ENCODE peak calls at places on chromosomes 13 and 19, in ten cellular contexts. One of them, this sample, is unnamed.

GRCh38 chr19:8265872-8266271 is 42.3 kb downstream of the CD320 start:
- DNase-seq in breast epithelium: no peak
- DNase-seq in A549: no peak
- DNase-seq in mammary epithelial cell: no peak
- DNase-seq in ascending aorta: no peak
- DNase-seq in heart left ventricle: no peak
- DNase-seq in SK-N-SH: no peak
- DNase-seq in pancreas: no peak
- DNase-seq in Peyer's patch: peak; percentile 4
- DNase-seq in GM23338: no peak
- DNase-seq in this sample: no peak

GRCh38 chr13:73983109-73983508 is 151.1 kb downstream of the KLF12 start:
- DNase-seq in pancreas: no peak
- DNase-seq in A549: no peak
- DNase-seq in breast epithelium: no peak
- DNase-seq in Peyer's patch: no peak
- DNase-seq in heart left ventricle: no peak
- DNase-seq in ascending aorta: no peak
- DNase-seq in SK-N-SH: no peak
- DNase-seq in GM23338: no peak
- DNase-seq in mammary epithelial cell: no peak
- DNase-seq in this sample: no peak

GRCh38 chr13:86830046-86830445 is 841.1 kb upstream of the SLITRK5 start:
- DNase-seq in SK-N-SH: no peak
- DNase-seq in ascending aorta: no peak
- DNase-seq in mammary epithelial cell: no peak
- DNase-seq in A549: no peak
- DNase-seq in pancreas: no peak
- DNase-seq in breast epithelium: no peak
- DNase-seq in GM23338: no peak
- DNase-seq in heart left ventricle: no peak
- DNase-seq in Peyer's patch: no peak
- DNase-seq in this sample: no peak

GRCh38 chr13:27966641-27967202 is 2.4 kb downstream of the CDX2 start:
- DNase-seq in ascending aorta: no peak
- DNase-seq in Peyer's patch: no peak
- DNase-seq in mammary epithelial cell: no peak
- DNase-seq in breast epithelium: no peak
- DNase-seq in SK-N-SH: peak; percentile 44
- DNase-seq in heart left ventricle: no peak
- DNase-seq in pancreas: no peak
- DNase-seq in A549: no peak
- DNase-seq in GM23338: peak; percentile 82
- DNase-seq in this sample: no peak

GRCh38 chr19:49339364-49340068 is 4.3 kb downstream of the CD37 start:
- DNase-seq in ascending aorta: peak; percentile 94
- DNase-seq in Peyer's patch: peak; percentile 81
- DNase-seq in heart left ventricle: peak; percentile 90
- DNase-seq in pancreas: peak; percentile 92
- DNase-seq in GM23338: peak; percentile 97
- DNase-seq in mammary epithelial cell: peak; percentile 66
- DNase-seq in SK-N-SH: peak; percentile 90
- DNase-seq in A549: no peak
- DNase-seq in breast epithelium: peak; percentile 83
- DNase-seq in this sample: peak; percentile 70

GRCh38 chr13:32415019-32415418 is 12.9 kb downstream of the N4BP2L1 start:
- DNase-seq in heart left ventricle: no peak
- DNase-seq in ascending aorta: no peak
- DNase-seq in pancreas: no peak
- DNase-seq in Peyer's patch: no peak
- DNase-seq in breast epithelium: no peak
- DNase-seq in GM23338: peak; percentile 82
- DNase-seq in SK-N-SH: peak; percentile 30
- DNase-seq in A549: peak; percentile 8
- DNase-seq in mammary epithelial cell: no peak
- DNase-seq in this sample: no peak

GRCh38 chr19:33404506-33404905 is 31.0 kb downstream of the CEBPG start:
- DNase-seq in Peyer's patch: peak; percentile 36
- DNase-seq in heart left ventricle: peak; percentile 24
- DNase-seq in ascending aorta: no peak
- DNase-seq in pancreas: no peak
- DNase-seq in breast epithelium: peak; percentile 27
- DNase-seq in GM23338: no peak
- DNase-seq in SK-N-SH: no peak
- DNase-seq in mammary epithelial cell: no peak
- DNase-seq in A549: no peak
- DNase-seq in this sample: no peak

GRCh38 chr13:46053162-46054012 is 841 bp upstream of the ZC3H13 start:
- DNase-seq in pancreas: no peak
- DNase-seq in mammary epithelial cell: no peak
- DNase-seq in breast epithelium: no peak
- DNase-seq in ascending aorta: no peak
- DNase-seq in A549: no peak
- DNase-seq in GM23338: peak; percentile 11
- DNase-seq in SK-N-SH: peak; percentile 11
- DNase-seq in Peyer's patch: no peak
- DNase-seq in heart left ventricle: no peak
- DNase-seq in this sample: no peak

GRCh38 chr13:112210401-112210800 is 143.5 kb downstream of the SOX1 start:
- DNase-seq in A549: no peak
- DNase-seq in GM23338: no peak
- DNase-seq in breast epithelium: no peak
- DNase-seq in Peyer's patch: no peak
- DNase-seq in mammary epithelial cell: no peak
- DNase-seq in SK-N-SH: no peak
- DNase-seq in pancreas: no peak
- DNase-seq in ascending aorta: no peak
- DNase-seq in heart left ventricle: no peak
- DNase-seq in this sample: no peak

GRCh38 chr13:74768521-74769090 is 634.4 kb upstream of the KLF12 start:
- DNase-seq in Peyer's patch: no peak
- DNase-seq in GM23338: no peak
- DNase-seq in A549: no peak
- DNase-seq in breast epithelium: no peak
- DNase-seq in heart left ventricle: no peak
- DNase-seq in mammary epithelial cell: no peak
- DNase-seq in SK-N-SH: no peak
- DNase-seq in ascending aorta: no peak
- DNase-seq in pancreas: no peak
- DNase-seq in this sample: no peak

GRCh38 chr13:60001892-60002291 is 161.8 kb downstream of the DIAPH3 start:
- DNase-seq in breast epithelium: no peak
- DNase-seq in mammary epithelial cell: peak; percentile 50
- DNase-seq in heart left ventricle: no peak
- DNase-seq in Peyer's patch: no peak
- DNase-seq in ascending aorta: no peak
- DNase-seq in pancreas: no peak
- DNase-seq in SK-N-SH: no peak
- DNase-seq in A549: no peak
- DNase-seq in GM23338: no peak
- DNase-seq in this sample: no peak

DNA sequence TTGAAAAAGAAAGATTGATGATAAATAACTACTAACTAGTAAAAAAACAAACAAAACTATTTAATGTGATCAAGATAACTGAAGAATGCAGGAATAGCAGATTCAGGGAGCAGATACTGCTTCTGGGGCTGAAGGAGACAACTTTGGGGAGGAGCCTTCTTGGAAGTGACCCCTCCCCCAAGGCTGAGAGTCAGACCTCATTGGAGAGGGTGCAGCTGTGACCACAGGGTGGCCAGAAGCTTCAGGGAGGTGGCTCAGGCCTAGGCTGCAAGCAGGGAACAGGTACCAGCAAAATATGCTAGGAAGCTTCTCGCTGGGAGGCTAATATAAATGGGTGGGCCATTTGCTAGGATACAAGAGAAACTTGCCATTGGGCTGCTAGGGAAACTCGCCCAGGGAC is 149.9 kb downstream of the MYO16 start:
- DNase-seq in pancreas: no peak
- DNase-seq in breast epithelium: no peak
- DNase-seq in GM23338: peak; percentile 11
- DNase-seq in Peyer's patch: no peak
- DNase-seq in SK-N-SH: no peak
- DNase-seq in heart left ventricle: no peak
- DNase-seq in A549: no peak
- DNase-seq in ascending aorta: no peak
- DNase-seq in mammary epithelial cell: no peak
- DNase-seq in this sample: no peak
- H3K4me3 ChIP-seq in pancreas: no peak overlapping the region
- H3K4me3 ChIP-seq in breast epithelium: no peak overlapping the region
- H3K4me3 ChIP-seq in GM23338: no peak overlapping the region
- H3K4me3 ChIP-seq in Peyer's patch: no peak overlapping the region
- H3K4me3 ChIP-seq in SK-N-SH: no peak overlapping the region
- H3K4me3 ChIP-seq in heart left ventricle: no peak overlapping the region
- H3K4me3 ChIP-seq in A549: no peak overlapping the region
- H3K4me3 ChIP-seq in ascending aorta: no peak overlapping the region
- H3K4me3 ChIP-seq in mammary epithelial cell: no peak overlapping the region
- H3K4me3 ChIP-seq in this sample: no peak overlapping the region

GRCh38 chr13:37138169-37138568 is 32.7 kb upstream of the CSNK1A1L start:
- DNase-seq in breast epithelium: no peak
- DNase-seq in heart left ventricle: no peak
- DNase-seq in pancreas: no peak
- DNase-seq in SK-N-SH: no peak
- DNase-seq in ascending aorta: no peak
- DNase-seq in mammary epithelial cell: peak; percentile 23
- DNase-seq in GM23338: peak; percentile 64
- DNase-seq in A549: no peak
- DNase-seq in Peyer's patch: no peak
- DNase-seq in this sample: no peak
- TF ChIP-seq CTCF in breast epithelium: no peak
- TF ChIP-seq CTCF in heart left ventricle: peak; percentile 17
- TF ChIP-seq CTCF in pancreas: no peak
- TF ChIP-seq CTCF in SK-N-SH: peak; percentile 52
- TF ChIP-seq CTCF in ascending aorta: no peak
- TF ChIP-seq CTCF in mammary epithelial cell: peak; percentile 45
- TF ChIP-seq CTCF in GM23338: peak; percentile 56
- TF ChIP-seq CTCF in A549: no peak
- TF ChIP-seq CTCF in Peyer's patch: no peak
- TF ChIP-seq CTCF in this sample: no peak

DNA sequence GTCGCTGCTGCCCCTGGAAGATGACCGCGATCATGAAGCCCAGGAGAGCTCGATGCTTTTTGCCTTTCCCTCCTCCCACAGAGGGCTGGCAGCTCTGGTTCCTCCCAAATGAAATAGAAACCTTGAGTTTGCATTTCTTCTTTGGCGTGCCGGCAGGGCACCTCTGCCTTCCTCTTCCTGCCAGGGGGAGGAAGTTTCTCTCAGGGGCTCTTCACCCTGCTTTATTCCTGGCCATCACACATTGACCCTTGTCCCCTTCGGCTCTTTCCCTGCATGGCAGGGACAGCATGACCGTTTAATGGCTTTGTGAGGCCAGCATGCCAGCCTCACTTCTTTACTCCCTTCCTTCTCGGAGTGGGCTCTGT is 47.9 kb downstream of the ACTN4 start:
- DNase-seq in mammary epithelial cell: no peak
- DNase-seq in Peyer's patch: no peak
- DNase-seq in A549: no peak
- DNase-seq in SK-N-SH: no peak
- DNase-seq in ascending aorta: no peak
- DNase-seq in pancreas: no peak
- DNase-seq in heart left ventricle: no peak
- DNase-seq in GM23338: no peak
- DNase-seq in breast epithelium: no peak
- DNase-seq in this sample: no peak
- H3K4me3 ChIP-seq in mammary epithelial cell: no peak overlapping the region
- H3K4me3 ChIP-seq in Peyer's patch: no peak overlapping the region
- H3K4me3 ChIP-seq in A549: no peak overlapping the region
- H3K4me3 ChIP-seq in SK-N-SH: no peak overlapping the region
- H3K4me3 ChIP-seq in ascending aorta: no peak overlapping the region
- H3K4me3 ChIP-seq in pancreas: no peak overlapping the region
- H3K4me3 ChIP-seq in heart left ventricle: no peak overlapping the region
- H3K4me3 ChIP-seq in GM23338: no peak overlapping the region
- H3K4me3 ChIP-seq in breast epithelium: no peak overlapping the region
- H3K4me3 ChIP-seq in this sample: no peak overlapping the region

DNA sequence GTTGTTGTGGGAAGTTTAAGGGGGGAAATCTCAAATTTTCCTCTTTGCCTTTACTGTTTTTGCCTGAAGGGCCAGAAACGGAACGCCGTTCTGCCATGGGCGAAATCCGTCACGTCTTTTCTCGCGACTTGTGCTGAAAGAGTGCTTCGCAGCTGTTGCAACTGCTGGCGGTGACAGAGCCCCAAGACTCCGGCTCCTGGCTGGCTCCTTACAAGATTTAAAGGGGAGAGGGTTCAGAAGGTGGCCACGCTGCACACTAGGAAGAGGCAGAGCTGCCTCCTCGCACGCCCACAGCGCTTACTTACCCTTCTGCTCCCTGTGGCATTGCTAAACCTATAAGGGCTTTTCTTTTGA is 320.3 kb downstream of the ZNF536 start:
- DNase-seq in A549: no peak
- DNase-seq in ascending aorta: peak; percentile 56
- DNase-seq in pancreas: no peak
- DNase-seq in SK-N-SH: no peak
- DNase-seq in Peyer's patch: no peak
- DNase-seq in heart left ventricle: no peak
- DNase-seq in GM23338: no peak
- DNase-seq in mammary epithelial cell: no peak
- DNase-seq in breast epithelium: no peak
- DNase-seq in this sample: no peak
- TF ChIP-seq CTCF in A549: no peak
- TF ChIP-seq CTCF in ascending aorta: no peak
- TF ChIP-seq CTCF in pancreas: no peak
- TF ChIP-seq CTCF in SK-N-SH: no peak
- TF ChIP-seq CTCF in Peyer's patch: no peak
- TF ChIP-seq CTCF in heart left ventricle: no peak
- TF ChIP-seq CTCF in GM23338: no peak
- TF ChIP-seq CTCF in mammary epithelial cell: no peak
- TF ChIP-seq CTCF in breast epithelium: no peak
- TF ChIP-seq CTCF in this sample: no peak

GRCh38 chr19:40640744-40641143 is 39.6 kb downstream of the LTBP4 start:
- DNase-seq in A549: no peak
- DNase-seq in Peyer's patch: no peak
- DNase-seq in breast epithelium: no peak
- DNase-seq in pancreas: no peak
- DNase-seq in GM23338: no peak
- DNase-seq in ascending aorta: peak; percentile 78
- DNase-seq in heart left ventricle: no peak
- DNase-seq in mammary epithelial cell: no peak
- DNase-seq in SK-N-SH: no peak
- DNase-seq in this sample: no peak
- H3K4me3 ChIP-seq in A549: no peak overlapping the region
- H3K4me3 ChIP-seq in Peyer's patch: no peak overlapping the region
- H3K4me3 ChIP-seq in breast epithelium: no peak overlapping the region
- H3K4me3 ChIP-seq in pancreas: no peak overlapping the region
- H3K4me3 ChIP-seq in GM23338: no peak overlapping the region
- H3K4me3 ChIP-seq in ascending aorta: no peak overlapping the region
- H3K4me3 ChIP-seq in heart left ventricle: no peak overlapping the region
- H3K4me3 ChIP-seq in mammary epithelial cell: no peak overlapping the region
- H3K4me3 ChIP-seq in SK-N-SH: no peak overlapping the region
- H3K4me3 ChIP-seq in this sample: no peak overlapping the region

DNA sequence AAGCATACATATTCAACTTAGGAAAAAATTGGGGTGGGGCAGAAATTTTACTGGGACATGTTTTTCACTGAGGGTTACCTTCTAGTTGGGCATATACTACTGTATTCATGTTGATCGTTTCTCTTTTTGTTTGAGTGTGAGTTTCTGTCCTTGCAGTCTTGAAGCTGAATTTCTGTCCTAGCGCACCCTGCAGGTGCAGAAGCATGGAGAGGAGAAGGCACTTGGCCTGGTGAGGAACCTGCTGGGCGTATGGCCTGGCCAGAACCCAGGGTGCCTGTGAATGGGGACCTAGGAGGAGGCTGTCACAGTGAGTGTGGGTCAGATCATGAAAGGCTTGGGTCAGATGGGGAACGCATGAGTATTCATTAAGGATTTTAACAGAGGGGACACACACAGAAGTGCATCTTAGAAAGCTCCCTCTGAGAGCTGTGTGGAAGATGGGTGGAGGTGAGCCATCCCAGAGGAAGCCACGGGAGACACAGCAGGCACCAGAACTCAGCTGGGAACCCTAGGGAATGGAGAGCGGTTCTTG is 36.8 kb downstream of the SERP2 start:
- DNase-seq in Peyer's patch: no peak
- DNase-seq in GM23338: no peak
- DNase-seq in mammary epithelial cell: no peak
- DNase-seq in breast epithelium: no peak
- DNase-seq in ascending aorta: peak; percentile 28
- DNase-seq in heart left ventricle: no peak
- DNase-seq in pancreas: no peak
- DNase-seq in A549: no peak
- DNase-seq in SK-N-SH: no peak
- DNase-seq in this sample: no peak
- TF ChIP-seq CTCF in Peyer's patch: no peak
- TF ChIP-seq CTCF in GM23338: peak; percentile 24
- TF ChIP-seq CTCF in mammary epithelial cell: no peak
- TF ChIP-seq CTCF in breast epithelium: peak; percentile 10
- TF ChIP-seq CTCF in ascending aorta: no peak
- TF ChIP-seq CTCF in heart left ventricle: no peak
- TF ChIP-seq CTCF in pancreas: no peak
- TF ChIP-seq CTCF in A549: no peak
- TF ChIP-seq CTCF in SK-N-SH: no peak
- TF ChIP-seq CTCF in this sample: no peak

This sample was measured in GM12864.